ENCODE peak calls at places on chromosomes 13 and 19, in six cellular contexts. D is heart right ventricle, M is BE2C, A is transverse colon, N is fibroblast of villous mesenchyme, F is NB4. J is an unnamed sample.

GRCh38 chr19:48424694-48425219 is 21.0 kb upstream of the GRWD1 start:
- DNase-seq in D (no peak), M (no peak), A (no peak), N (peak; percentile 62), F (peak; percentile 91), J (peak; percentile 68)

GRCh38 chr13:21326155-21327030 is 132.7 kb downstream of the ZDHHC20 start:
- DNase-seq in D (no peak), M (peak; percentile 33), A (peak; percentile 33), N (peak; percentile 40), F (no peak), J (peak; percentile 18)

GRCh38 chr19:36436531-36436930 is 18.1 kb upstream of the ZFP82 start:
- DNase-seq in D (no peak), M (no peak), A (no peak), N (peak; percentile 28), F (peak; percentile 4), J (no peak)

GRCh38 chr13:44680746-44681355 is 104.7 kb upstream of the TSC22D1 start:
- DNase-seq in D (no peak), M (no peak), A (no peak), N (no peak), F (no peak), J (no peak)

GRCh38 chr13:31012285-31013024 is 80.0 kb downstream of the TEX26 start:
- DNase-seq in D (no peak), M (no peak), A (no peak), N (peak; percentile 54), F (no peak), J (peak; percentile 55)

GRCh38 chr19:15464394-15465385 is at the start of gene RASAL3:
- DNase-seq in D (peak; percentile 32), M (no peak), A (peak; percentile 60), N (no peak), F (peak; percentile 80), J (peak; percentile 19)

GRCh38 chr19:41194157-41194552 is 1.1 kb downstream of the CYP2S1 start:
- DNase-seq in D (no peak), M (no peak), A (no peak), N (no peak), F (peak; percentile 35), J (no peak)

GRCh38 chr19:12606796-12607195 is 3.8 kb downstream of the ZNF490 start:
- DNase-seq in D (no peak), M (no peak), A (no peak), N (no peak), F (no peak), J (no peak)

GRCh38 chr19:17951151-17952040 is 15.5 kb upstream of the KCNN1 start:
- DNase-seq in D (no peak), M (no peak), A (no peak), N (no peak), F (peak; percentile 41), J (no peak)

GRCh38 chr19:5090780-5091575 is 122.1 kb downstream of the KDM4B start:
- DNase-seq in D (peak; percentile 54), M (peak; percentile 94), A (no peak), N (peak; percentile 58), F (peak; percentile 15), J (peak; percentile 14)

GRCh38 chr19:33431986-33432385 is 58.5 kb downstream of the CEBPG start:
- DNase-seq in D (no peak), M (no peak), A (no peak), N (no peak), F (no peak), J (no peak)

GRCh38 chr19:4229179-4229931 is at the start of gene EBI3:
- DNase-seq in D (no peak), M (no peak), A (peak; percentile 34), N (peak; percentile 40), F (peak; percentile 90), J (peak; percentile 61)

GRCh38 chr13:97224544-97225324 is 2.6 kb downstream of the MBNL2 start:
- DNase-seq in D (no peak), M (no peak), A (peak; percentile 70), N (peak; percentile 56), F (no peak), J (peak; percentile 68)

GRCh38 chr13:102812616-102813287 is 13.8 kb downstream of the BIVM start:
- DNase-seq in D (no peak), M (no peak), A (no peak), N (peak; percentile 22), F (peak; percentile 39), J (peak; percentile 36)

GRCh38 chr13:110265341-110265681 is 41.6 kb downstream of the COL4A1 start:
- DNase-seq in D (no peak), M (no peak), A (no peak), N (no peak), F (no peak), J (no peak)

GRCh38 chr19:39845621-39846175 is 481 bp downstream of the FBL start:
- DNase-seq in D (no peak), M (peak; percentile 40), A (no peak), N (no peak), F (peak; percentile 25), J (peak; percentile 37)

GRCh38 chr19:6210091-6210490 is 69.7 kb downstream of the MLLT1 start:
- DNase-seq in D (no peak), M (no peak), A (no peak), N (no peak), F (no peak), J (no peak)

GRCh38 chr19:18203408-18203862 is 407 bp downstream of the RAB3A start:
- DNase-seq in D (peak; percentile 62), M (peak; percentile 33), A (peak; percentile 58), N (no peak), F (no peak), J (peak; percentile 20)

GRCh38 chr13:78497702-78498319 is 105.5 kb downstream of the POU4F1 start:
- DNase-seq in D (no peak), M (no peak), A (no peak), N (no peak), F (peak; percentile 6), J (no peak)

GRCh38 chr19:8240274-8241229 is 31.4 kb downstream of the CERS4 start:
- DNase-seq in D (peak; percentile 85), M (peak; percentile 80), A (peak; percentile 82), N (peak; percentile 94), F (peak; percentile 94), J (peak; percentile 98)

GRCh38 chr13:29619995-29620394 is 24.5 kb upstream of the SLC7A1 start:
- DNase-seq in D (no peak), M (no peak), A (no peak), N (no peak), F (no peak), J (peak; percentile 48)

GRCh38 chr19:42494321-42494720 is 34.0 kb downstream of the CEACAM1 start:
- DNase-seq in D (no peak), M (no peak), A (no peak), N (no peak), F (no peak), J (no peak)

GRCh38 chr19:29012457-29012856 is 200.5 kb downstream of the UQCRFS1 start:
- DNase-seq in D (no peak), M (no peak), A (no peak), N (no peak), F (no peak), J (no peak)

GRCh38 chr13:57632276-57633140 is 964 bp downstream of the PCDH17 start:
- DNase-seq in D (peak; percentile 24), M (peak; percentile 40), A (no peak), N (no peak), F (no peak), J (peak; percentile 11)

GRCh38 chr19:15266683-15267082 is 34.4 kb upstream of the EPHX3 start:
- DNase-seq in D (no peak), M (no peak), A (no peak), N (no peak), F (no peak), J (no peak)

GRCh38 chr13:97226788-97227627 is 4.9 kb downstream of the MBNL2 start:
- DNase-seq in D (no peak), M (no peak), A (peak; percentile 64), N (peak; percentile 80), F (peak; percentile 56), J (peak; percentile 74)

GRCh38 chr19:38266070-38266469 is 1.7 kb downstream of the SPINT2 start:
- DNase-seq in D (no peak), M (no peak), A (no peak), N (no peak), F (no peak), J (no peak)

DNA sequence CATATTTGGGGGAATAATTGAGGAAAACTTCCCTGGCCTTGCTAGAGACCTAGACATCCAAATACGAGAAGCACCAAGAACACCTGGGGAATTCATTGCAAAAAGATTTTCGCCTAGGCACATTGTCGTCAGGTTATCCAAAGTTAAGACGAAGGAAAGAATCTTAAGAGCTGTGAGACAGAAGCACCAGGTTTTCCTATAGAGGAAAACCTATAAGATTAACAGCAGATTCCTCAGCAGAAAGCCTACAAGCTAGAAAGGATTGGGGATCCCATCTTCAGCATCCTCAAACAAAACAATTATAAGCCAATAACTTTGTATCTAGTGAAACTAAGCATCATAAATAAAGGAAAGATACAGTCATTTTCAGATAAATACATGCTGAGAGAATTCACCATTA is 114.9 kb downstream of the PIBF1 start:
- DNase-seq in D (no peak), M (no peak), A (no peak), N (no peak), F (no peak), J (no peak)
- H3K4me3 ChIP-seq in D (no peak overlapping the region), M (no peak overlapping the region), A (no peak overlapping the region), N (no peak overlapping the region), F (no peak overlapping the region), J (no peak overlapping the region)

GRCh38 chr13:24052547-24052981 is 108.0 kb upstream of the SPATA13 start:
- DNase-seq in D (no peak), M (no peak), A (peak; percentile 15), N (peak; percentile 34), F (no peak), J (no peak)
- TF ChIP-seq CTCF in D (no peak), M (no peak), A (no peak), N (no peak), F (no peak), J (no peak)

DNA sequence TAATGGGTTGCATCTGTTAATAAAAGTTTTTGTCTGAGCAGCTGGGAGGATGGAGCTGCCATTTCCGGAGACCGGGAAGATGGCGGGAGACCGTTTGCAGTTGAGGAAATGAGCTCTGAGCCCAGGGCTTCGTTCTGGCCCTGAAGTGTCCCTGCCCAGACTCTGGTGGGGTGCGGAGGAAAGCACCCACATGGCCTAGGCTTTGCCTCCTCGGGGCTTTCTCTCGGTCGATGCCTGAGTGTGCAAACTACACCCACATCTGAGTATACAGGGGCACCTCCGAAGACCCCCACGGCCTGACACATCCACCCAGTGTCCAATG is 15.6 kb upstream of the NANOS3 start:
- DNase-seq in D (no peak), M (no peak), A (no peak), N (peak; percentile 34), F (no peak), J (no peak)
- H3K4me3 ChIP-seq in D (peak overlapping the region; percentile 33), M (no peak overlapping the region), A (peak overlapping the region; percentile 38), N (peak overlapping the region; percentile 53), F (no peak overlapping the region), J (no peak overlapping the region)

DNA sequence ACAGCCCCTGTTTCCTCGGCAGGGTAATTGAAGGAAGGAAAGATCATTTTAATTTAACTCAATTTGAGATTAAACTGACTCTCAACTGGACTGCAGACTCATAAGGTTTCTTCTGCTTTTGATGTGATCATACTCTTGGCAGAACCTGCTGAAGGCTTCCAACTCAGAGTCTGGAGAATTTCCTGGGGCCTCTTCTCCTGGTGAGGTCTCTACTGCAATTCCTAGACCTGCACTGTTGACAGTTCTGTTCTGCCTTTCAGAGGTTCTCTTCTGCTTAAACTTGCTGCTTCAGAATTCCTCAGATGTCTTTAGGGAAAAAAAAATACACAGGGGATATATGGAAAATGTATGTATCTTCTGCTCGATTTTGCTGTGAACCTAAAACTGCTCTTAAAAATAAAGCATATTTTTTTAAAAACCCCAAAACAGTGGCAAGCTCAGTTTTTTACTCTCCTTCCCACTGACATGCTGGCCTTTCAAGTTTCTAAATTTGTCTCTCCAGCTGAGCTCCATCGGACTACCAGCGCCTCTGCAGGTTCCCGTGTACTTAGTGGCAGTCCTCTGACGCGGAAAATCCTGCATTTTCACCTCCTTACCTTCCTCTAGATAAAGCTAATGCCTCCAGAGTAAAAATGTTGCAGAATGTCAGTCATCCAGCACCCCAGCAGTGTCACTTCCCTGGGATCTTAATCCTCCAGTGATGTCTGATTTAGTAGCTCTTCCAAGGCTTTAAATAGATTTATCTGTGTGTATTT is 733.5 kb upstream of the SGCG start:
- DNase-seq in D (no peak), M (no peak), A (no peak), N (no peak), F (no peak), J (no peak)
- TF ChIP-seq CTCF in D (no peak), M (no peak), A (no peak), N (no peak), F (no peak), J (no peak)